ENCODE peak calls at places on chromosomes 13 and 19, in four cellular contexts. K is H1, O is SK-N-SH, D is GM12878. L is an unnamed sample.

GRCh38 chr19:47179643-47180310 is 49.1 kb downstream of the SAE1 start:
- DNase-seq in O (no peak), D (no peak), K (no peak), L (no peak)

GRCh38 chr19:45473366-45474190 is 5.8 kb downstream of the FOSB start:
- DNase-seq in D (no peak), K (no peak), O (no peak), L (no peak)

GRCh38 chr13:73715910-73716257 is 418.3 kb downstream of the KLF12 start:
- DNase-seq in D (no peak), O (no peak), K (no peak), L (no peak)

GRCh38 chr19:15399635-15400034 is 19.2 kb downstream of the AKAP8L start:
- DNase-seq in O (peak), K (no peak), D (no peak), L (no peak)

GRCh38 chr19:392375-392970 is 16.5 kb downstream of the C2CD4C start:
- DNase-seq in O (no peak), K (no peak), D (no peak), L (no peak)

GRCh38 chr19:11377237-11377636 is 2.8 kb downstream of the SWSAP1 start:
- DNase-seq in K (no peak), O (no peak), D (no peak), L (peak)

GRCh38 chr13:43058318-43058674 is 34.9 kb downstream of the DNAJC15 start:
- DNase-seq in D (no peak), O (no peak), K (no peak), L (peak)

GRCh38 chr13:93118081-93118615 is 108.5 kb upstream of the GPC6 start:
- DNase-seq in K (no peak), O (no peak), D (no peak), L (no peak)

GRCh38 chr13:60348097-60348496 is 48.9 kb upstream of the TDRD3 start:
- DNase-seq in K (no peak), D (no peak), O (no peak), L (no peak)

GRCh38 chr13:113736258-113736731 is 22.7 kb upstream of the TMEM255B start:
- DNase-seq in O (no peak), K (no peak), D (no peak), L (no peak)

GRCh38 chr19:32866564-32867265 is 2.9 kb downstream of the SLC7A9 start:
- DNase-seq in O (no peak), D (no peak), K (no peak), L (no peak)

GRCh38 chr13:108268713-108269112 is 805 bp upstream of the TNFSF13B start:
- DNase-seq in O (no peak), D (no peak), K (no peak), L (no peak)

GRCh38 chr13:32728327-32728726 is 142.1 kb downstream of the PDS5B start:
- DNase-seq in O (no peak), K (no peak), D (no peak), L (no peak)

GRCh38 chr13:44374348-44374712 is 706 bp downstream of the SERP2 start:
- DNase-seq in O (no peak), D (no peak), K (no peak), L (no peak)

GRCh38 chr19:5547881-5548280 is 19.9 kb downstream of the TINCR start:
- DNase-seq in K (no peak), O (peak), D (no peak), L (peak)

GRCh38 chr19:53982056-53982455 is 9.4 kb upstream of the CACNG6 start:
- DNase-seq in D (no peak), O (peak), K (no peak), L (no peak)

GRCh38 chr13:50574731-50575130 is 268.8 kb downstream of the DLEU7 start:
- DNase-seq in K (no peak), O (no peak), D (no peak), L (no peak)

GRCh38 chr13:52848455-52849190 is at the start of gene PCDH8:
- DNase-seq in O (peak), D (no peak), K (no peak), L (no peak)

GRCh38 chr19:27720155-27720554 is 1492.8 kb downstream of the UQCRFS1 start:
- DNase-seq in D (no peak), K (no peak), O (no peak), L (no peak)

GRCh38 chr19:19551862-19552192 is 13.8 kb downstream of the CILP2 start:
- DNase-seq in O (no peak), K (no peak), D (no peak), L (no peak)

GRCh38 chr13:99376924-99377323 is 69.7 kb upstream of the GPR183 start:
- DNase-seq in K (no peak), O (no peak), D (no peak), L (no peak)

GRCh38 chr19:12769689-12770088 is 5.7 kb downstream of the HOOK2 start:
- DNase-seq in K (peak), O (no peak), D (no peak), L (no peak)

GRCh38 chr13:38888309-38888708 is 102.3 kb downstream of the STOML3 start:
- DNase-seq in O (no peak), D (no peak), K (peak), L (no peak)

GRCh38 chr13:44779085-44779484 is 203.0 kb upstream of the TSC22D1 start:
- DNase-seq in O (no peak), K (no peak), D (no peak), L (no peak)

GRCh38 chr19:2494084-2494446 is 18.1 kb downstream of the GADD45B start:
- DNase-seq in D (no peak), O (peak), K (no peak), L (no peak)

GRCh38 chr19:6060600-6061391 is 49.5 kb downstream of the RFX2 start:
- DNase-seq in O (peak), K (no peak), D (no peak), L (no peak)

DNA sequence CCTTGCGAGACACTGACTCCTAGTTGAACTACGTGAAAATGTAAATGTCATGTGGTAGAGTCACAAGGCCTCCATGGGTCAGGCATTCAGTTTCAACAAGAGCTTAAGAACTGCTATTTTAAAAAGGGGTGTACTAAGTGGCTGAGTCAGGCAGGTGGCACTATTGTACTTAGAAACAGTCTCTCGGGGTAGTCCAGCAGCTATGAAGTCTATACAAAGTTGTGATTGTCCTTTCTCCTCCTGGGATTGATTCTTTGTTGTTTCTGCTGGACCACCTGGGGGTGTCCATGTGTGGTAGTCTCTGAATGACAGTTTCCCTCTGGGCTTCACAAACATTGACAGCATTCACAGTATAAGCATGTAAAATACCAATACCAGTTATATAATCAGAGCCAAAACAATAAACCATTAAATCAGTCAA is 33.0 kb downstream of the UGGT2 start:
- DNase-seq in O (peak), K (no peak), D (peak), L (peak)
- TF ChIP-seq RAD21 in O (peak), K (peak), D (peak), L (peak)

GRCh38 chr19:57829316-57829715 is 783 bp upstream of the ZNF587B start:
- DNase-seq in D (no peak), O (no peak), K (no peak), L (no peak)

GRCh38 chr19:57830071-57830602 is at the start of gene ZNF587B:
- DNase-seq in D (no peak), K (peak), O (peak), L (no peak)

GRCh38 chr19:57820599-57820998 is 5.9 kb upstream of the ZNF552 start:
- DNase-seq in O (no peak), D (no peak), K (no peak), L (no peak)

DNA sequence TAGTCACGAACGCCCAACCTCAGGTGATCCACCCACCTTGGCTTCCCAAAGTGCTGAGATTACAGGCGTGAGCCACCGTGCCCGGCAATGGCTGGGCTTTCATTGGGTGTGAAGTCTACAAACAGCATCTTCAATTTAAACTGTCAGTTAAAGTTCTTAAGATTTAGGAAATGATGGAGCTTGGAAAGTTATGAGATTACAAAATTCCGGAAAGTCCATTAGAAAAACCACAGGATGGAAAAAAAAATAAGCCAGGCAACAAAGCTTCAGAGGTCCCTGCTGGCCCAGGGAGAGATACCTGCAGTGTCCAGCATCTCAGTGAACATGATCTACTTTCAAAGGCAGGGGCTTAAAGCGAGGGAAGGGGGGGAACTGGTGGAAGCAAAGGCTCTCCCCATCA is 4.6 kb upstream of the ZNF587B start:
- DNase-seq in O (no peak), K (no peak), D (no peak), L (no peak)
- TF ChIP-seq RAD21 in O (no peak), K (no peak), D (no peak), L (no peak)

GRCh38 chr19:35349614-35350521 is 2.2 kb downstream of the FFAR1 start:
- DNase-seq in D (no peak), O (no peak), K (no peak), L (no peak)

GRCh38 chr19:35350591-35350990 is 2.9 kb downstream of the FFAR1 start:
- DNase-seq in K (no peak), D (no peak), O (no peak), L (no peak)

GRCh38 chr19:35347930-35348298 is 212 bp downstream of the FFAR1 start:
- DNase-seq in D (no peak), O (no peak), K (no peak), L (no peak)

GRCh38 chr19:35347171-35347929 is at the start of gene FFAR1:
- DNase-seq in K (no peak), D (peak), O (no peak), L (no peak)

DNA sequence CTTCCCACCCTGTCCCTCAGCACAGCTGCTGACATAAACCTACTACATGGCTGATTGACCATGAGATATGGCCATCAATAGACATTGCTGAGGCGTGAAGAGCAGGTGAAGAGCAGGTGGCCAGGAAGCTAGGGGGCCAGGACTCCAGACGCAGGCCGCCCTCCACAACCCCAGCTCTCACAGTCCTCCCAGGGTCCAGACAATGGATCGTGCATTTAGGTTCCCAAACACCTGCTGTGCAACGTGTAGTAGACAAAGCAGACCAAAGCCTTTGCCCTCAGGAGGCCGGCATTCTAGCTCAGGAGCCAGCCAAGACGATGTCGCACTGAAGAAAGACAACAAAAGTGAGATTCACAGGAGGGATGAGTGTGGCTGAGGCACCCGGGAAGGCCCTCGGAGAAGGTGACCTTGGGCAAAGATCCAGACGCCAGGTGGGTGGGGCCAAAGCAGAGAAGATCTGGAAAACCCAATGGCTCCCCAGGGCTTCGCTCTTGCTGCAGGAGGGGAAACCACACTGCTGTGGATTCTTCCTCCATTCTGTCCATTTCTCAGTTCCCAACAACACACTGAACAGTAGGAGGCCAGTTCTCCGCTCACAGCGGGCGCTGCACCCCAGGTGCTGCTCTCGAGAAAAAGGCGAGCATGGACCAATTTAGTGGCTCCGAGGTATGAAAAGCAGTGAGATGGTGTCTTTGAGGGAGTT is 1.4 kb downstream of the FFAR1 start:
- DNase-seq in O (no peak), D (no peak), K (no peak), L (no peak)
- TF ChIP-seq RAD21 in O (no peak), D (no peak), K (no peak), L (no peak)

DNA sequence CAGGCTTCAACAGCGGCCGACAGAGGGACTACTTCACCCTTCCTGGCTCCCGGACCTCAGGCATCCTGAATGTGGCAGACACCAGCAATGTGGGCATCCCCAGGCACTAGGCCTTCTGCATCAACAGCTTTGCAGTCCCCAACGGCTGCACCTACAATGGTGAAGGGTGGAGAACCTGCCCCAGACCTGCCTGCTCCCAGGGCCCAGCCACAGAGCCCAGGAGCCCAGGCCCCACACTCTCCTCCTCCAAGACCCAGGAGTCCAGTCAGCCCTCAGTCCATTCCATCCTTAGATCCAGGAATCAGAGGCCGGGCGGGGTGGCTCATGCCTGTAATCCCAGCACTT is 34.5 kb downstream of the HPN start:
- DNase-seq in D (no peak), O (no peak), K (no peak), L (no peak)
- TF ChIP-seq RAD21 in D (no peak), O (no peak), K (no peak), L (no peak)

GRCh38 chr19:42132030-42132628 is at the start of gene POU2F2:
- DNase-seq in K (no peak), O (no peak), D (peak), L (no peak)
- TF ChIP-seq RAD21 in K (no peak), O (no peak), D (no peak), L (no peak)